ENCODE peak calls at places on chromosomes 12 and 14, in nine cellular contexts. Q is adipocyte; A is CD8-positive, alpha-beta memory T cell; I is neural progenitor cell; G is body of pancreas; Y is neuronal stem cell; D is prostate gland; W is pancreas; M is ascending aorta. F is an unnamed sample. For H3K4me1, the result is how much of the 10 kb centered on the place peaks cover.

GRCh38 chr14:75531660-75532317 is 9.5 kb downstream of the BATF start:
- DNase-seq in Q (no peak), A (no peak), I (no peak), G (no peak), Y (no peak), D (no peak), W (no peak), M (no peak), F (no peak)

GRCh38 chr14:102593841-102594170 is 1.4 kb downstream of the RCOR1 start:
- DNase-seq in Q (peak), A (no peak), I (no peak), G (no peak), Y (no peak), D (no peak), W (no peak), M (no peak), F (no peak)

GRCh38 chr12:79997115-79997805 is 62.4 kb upstream of the PPP1R12A start:
- DNase-seq in Q (peak), A (no peak), I (no peak), G (no peak), Y (no peak), D (no peak), W (no peak), M (no peak), F (no peak)

GRCh38 chr12:23253191-23253590 is 628.2 kb downstream of the ETNK1 start:
- DNase-seq in Q (no peak), A (no peak), I (no peak), G (no peak), Y (no peak), D (no peak), W (no peak), M (no peak), F (no peak)

GRCh38 chr12:93050026-93050747 is 121.1 kb upstream of the EEA1 start:
- DNase-seq in Q (peak), A (no peak), I (no peak), G (no peak), Y (no peak), D (no peak), W (no peak), M (no peak), F (no peak)

GRCh38 chr12:70598467-70599194 is 38.6 kb downstream of the PTPRB start:
- DNase-seq in Q (no peak), A (no peak), I (peak), G (peak), Y (no peak), D (no peak), W (no peak), M (no peak), F (no peak)

GRCh38 chr14:52961060-52961639 is 10.3 kb upstream of the FERMT2 start:
- DNase-seq in Q (peak), A (peak), I (peak), G (peak), Y (no peak), D (peak), W (peak), M (no peak), F (peak)

GRCh38 chr14:98136019-98136418 is 1136.0 kb downstream of the BCL11B start:
- DNase-seq in Q (no peak), A (no peak), I (no peak), G (no peak), Y (no peak), D (no peak), W (no peak), M (no peak), F (no peak)

GRCh38 chr14:55502746-55503284 is 62.4 kb upstream of the TBPL2 start:
- DNase-seq in Q (no peak), A (no peak), I (no peak), G (no peak), Y (no peak), D (no peak), W (no peak), M (no peak), F (peak)

GRCh38 chr12:42735869-42736361 is 146.4 kb upstream of the PRICKLE1 start:
- DNase-seq in Q (no peak), A (no peak), I (peak), G (peak), Y (no peak), D (peak), W (no peak), M (no peak), F (no peak)

GRCh38 chr14:102985665-102986064 is 63.2 kb downstream of the AMN start:
- DNase-seq in Q (no peak), A (no peak), I (no peak), G (no peak), Y (no peak), D (peak), W (no peak), M (no peak), F (no peak)

GRCh38 chr14:22155582-22155981 is 433.4 kb downstream of the DAD1 start:
- DNase-seq in Q (no peak), A (no peak), I (no peak), G (no peak), Y (no peak), D (no peak), W (no peak), M (no peak), F (no peak)

GRCh38 chr14:102500190-102500661 is 9.3 kb downstream of the ANKRD9 start:
- DNase-seq in Q (no peak), A (no peak), I (no peak), G (no peak), Y (no peak), D (peak), W (no peak), M (peak), F (peak)

GRCh38 chr12:32533971-32534590 is 134.7 kb downstream of the FGD4 start:
- DNase-seq in Q (peak), A (no peak), I (peak), G (peak), Y (no peak), D (peak), W (peak), M (no peak), F (peak)

GRCh38 chr12:132071837-132072384 is 72.2 kb downstream of the DDX51 start:
- DNase-seq in Q (no peak), A (no peak), I (no peak), G (no peak), Y (no peak), D (no peak), W (no peak), M (no peak), F (no peak)

GRCh38 chr12:6701078-6701768 is 608 bp upstream of the PIANP start:
- DNase-seq in Q (peak), A (no peak), I (no peak), G (no peak), Y (peak), D (no peak), W (no peak), M (no peak), F (no peak)

GRCh38 chr12:6336859-6337744 is 4.8 kb downstream of the TNFRSF1A start:
- DNase-seq in Q (no peak), A (peak), I (no peak), G (no peak), Y (no peak), D (no peak), W (no peak), M (no peak), F (peak)

GRCh38 chr12:120367924-120368788 is 808 bp downstream of the MSI1 start:
- DNase-seq in Q (peak), A (no peak), I (peak), G (peak), Y (no peak), D (no peak), W (peak), M (no peak), F (peak)

GRCh38 chr12:123942277-123942653 is 30.4 kb downstream of the CCDC92 start:
- DNase-seq in Q (peak), A (no peak), I (no peak), G (no peak), Y (no peak), D (no peak), W (no peak), M (no peak), F (no peak)

GRCh38 chr14:95026851-95027463 is 130.4 kb downstream of the DICER1 start:
- DNase-seq in Q (no peak), A (no peak), I (no peak), G (no peak), Y (no peak), D (no peak), W (no peak), M (no peak), F (no peak)

GRCh38 chr12:104768033-104768432 is 190.1 kb downstream of the SLC41A2 start:
- DNase-seq in Q (no peak), A (no peak), I (no peak), G (no peak), Y (no peak), D (no peak), W (no peak), M (no peak), F (no peak)

GRCh38 chr12:12736759-12737676 is 19.9 kb downstream of the CDKN1B start:
- DNase-seq in Q (peak), A (peak), I (peak), G (peak), Y (no peak), D (no peak), W (no peak), M (no peak), F (peak)

GRCh38 chr12:113161415-113162016 is 12.0 kb downstream of the CFAP73 start:
- DNase-seq in Q (no peak), A (no peak), I (peak), G (no peak), Y (peak), D (no peak), W (no peak), M (no peak), F (no peak)

GRCh38 chr14:93114068-93114710 is 1.5 kb downstream of the ITPK1 start:
- DNase-seq in Q (peak), A (no peak), I (peak), G (peak), Y (peak), D (no peak), W (no peak), M (no peak), F (no peak)

GRCh38 chr14:69711471-69712216 is 55.3 kb upstream of the SRSF5 start:
- DNase-seq in Q (no peak), A (no peak), I (no peak), G (peak), Y (no peak), D (no peak), W (no peak), M (no peak), F (peak)

GRCh38 chr14:31510222-31510621 is 22.4 kb upstream of the GPR33 start:
- DNase-seq in Q (peak), A (no peak), I (no peak), G (no peak), Y (no peak), D (no peak), W (no peak), M (no peak), F (no peak)

GRCh38 chr12:54042970-54043744 is 10.3 kb downstream of the HOXC5 start:
- DNase-seq in Q (no peak), A (no peak), I (no peak), G (no peak), Y (no peak), D (no peak), W (no peak), M (no peak), F (no peak)

GRCh38 chr14:43014338-43014737 is 1407.7 kb downstream of the LRFN5 start:
- DNase-seq in Q (no peak), A (no peak), I (no peak), G (no peak), Y (no peak), D (no peak), W (no peak), M (no peak), F (no peak)

GRCh38 chr12:75589801-75590200 is 78.4 kb upstream of the KRR1 start:
- DNase-seq in Q (no peak), A (no peak), I (no peak), G (no peak), Y (no peak), D (no peak), W (no peak), M (no peak), F (no peak)

GRCh38 chr12:89243786-89244185 is 108.5 kb downstream of the DUSP6 start:
- DNase-seq in Q (no peak), A (no peak), I (no peak), G (no peak), Y (no peak), D (no peak), W (no peak), M (no peak), F (no peak)

GRCh38 chr14:52313903-52314481 is at the start of gene PTGER2:
- DNase-seq in Q (peak), A (peak), I (peak), G (peak), Y (peak), D (peak), W (peak), M (peak), F (peak)

GRCh38 chr12:51913071-51914033 is 6.0 kb downstream of the ACVRL1 start:
- DNase-seq in Q (no peak), A (no peak), I (no peak), G (no peak), Y (no peak), D (no peak), W (no peak), M (no peak), F (no peak)

GRCh38 chr14:60723218-60724079 is 702 bp downstream of the SIX4 start:
- DNase-seq in Q (peak), A (peak), I (peak), G (peak), Y (peak), D (peak), W (peak), M (no peak), F (peak)

GRCh38 chr14:36268957-36269734 is 51.3 kb downstream of the MBIP start:
- DNase-seq in Q (no peak), A (no peak), I (peak), G (no peak), Y (peak), D (no peak), W (no peak), M (no peak), F (no peak)

GRCh38 chr12:108837239-108837638 is 20.1 kb downstream of the SSH1 start:
- DNase-seq in Q (no peak), A (no peak), I (no peak), G (no peak), Y (no peak), D (no peak), W (no peak), M (no peak), F (no peak)
- H3K4me1 ChIP-seq in Q (half or more), A (under half), I (under half), G (half or more), Y (under half), D (under half), W (under half), M (half or more), F (under half)

DNA sequence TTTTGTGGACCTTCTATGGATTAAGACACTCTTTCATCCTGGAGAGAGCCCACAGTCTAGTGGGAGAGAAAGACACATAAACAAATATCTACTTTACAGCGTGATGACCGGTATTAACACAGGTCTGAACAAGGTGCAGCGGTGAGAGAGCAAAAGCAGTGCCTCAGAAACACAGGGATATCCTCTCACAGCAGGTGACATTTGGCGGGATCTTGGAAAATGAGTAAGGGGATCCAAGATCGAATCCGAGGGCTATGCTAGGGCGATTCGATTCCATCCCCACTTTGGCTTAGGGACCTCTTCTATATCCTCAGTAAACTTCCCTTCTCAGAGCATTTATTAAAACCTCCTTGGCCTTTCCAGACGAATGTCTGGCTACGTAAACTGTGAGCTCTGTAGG is 690 bp downstream of the ATP6V1D start:
- DNase-seq in Q (peak), A (no peak), I (peak), G (no peak), Y (peak), D (no peak), W (no peak), M (no peak), F (no peak)
- H3K4me1 ChIP-seq in Q (half or more), A (under half), I (under half), G (under half), Y (under half), D (under half), W (under half), M (under half), F (under half)

GRCh38 chr14:81436296-81437138 is 36.4 kb upstream of the STON2 start:
- DNase-seq in Q (peak), A (peak), I (peak), G (peak), Y (peak), D (peak), W (peak), M (no peak), F (peak)
- H3K4me1 ChIP-seq in Q (under half), A (under half), I (under half), G (under half), Y (under half), D (under half), W (under half), M (under half), F (under half)

DNA sequence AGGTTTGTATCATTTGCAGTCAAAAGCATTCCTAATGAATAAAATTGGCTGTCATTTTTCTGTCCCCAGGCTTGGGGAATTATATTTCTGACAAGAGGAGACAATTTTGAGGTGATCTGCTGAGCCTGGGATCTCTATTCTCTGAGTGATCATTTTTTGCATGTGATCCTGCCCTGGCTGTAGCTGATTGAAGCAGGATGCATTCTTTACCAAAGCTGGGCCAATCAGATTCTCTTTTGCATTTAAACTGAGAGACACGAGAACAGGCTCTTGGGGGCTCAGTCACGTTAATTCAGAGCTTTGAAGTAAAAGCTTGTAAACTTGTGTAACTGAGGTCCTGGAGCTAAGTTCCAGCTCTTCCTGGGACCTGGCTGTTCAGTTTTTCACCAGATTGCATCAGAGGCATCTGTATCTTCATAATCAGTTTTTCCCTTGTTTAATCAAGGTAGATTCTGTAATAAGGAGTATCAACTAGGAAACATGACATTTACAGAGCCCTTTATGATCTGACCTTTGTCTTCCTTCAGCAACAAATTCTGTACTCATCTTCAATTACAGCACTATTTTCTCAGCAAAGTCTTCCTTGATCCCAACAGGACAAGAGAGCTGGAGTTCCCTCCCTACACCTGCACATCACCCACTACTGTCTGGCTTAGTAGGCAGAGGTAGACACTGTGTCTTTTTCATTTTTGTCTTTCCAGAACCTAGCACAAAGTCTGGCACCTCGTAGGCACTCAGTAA is 35.0 kb upstream of the MANSC4 start:
- DNase-seq in Q (peak), A (no peak), I (no peak), G (no peak), Y (no peak), D (no peak), W (no peak), M (no peak), F (no peak)
- H3K4me1 ChIP-seq in Q (under half), A (under half), I (under half), G (under half), Y (under half), D (under half), W (under half), M (under half), F (under half)

DNA sequence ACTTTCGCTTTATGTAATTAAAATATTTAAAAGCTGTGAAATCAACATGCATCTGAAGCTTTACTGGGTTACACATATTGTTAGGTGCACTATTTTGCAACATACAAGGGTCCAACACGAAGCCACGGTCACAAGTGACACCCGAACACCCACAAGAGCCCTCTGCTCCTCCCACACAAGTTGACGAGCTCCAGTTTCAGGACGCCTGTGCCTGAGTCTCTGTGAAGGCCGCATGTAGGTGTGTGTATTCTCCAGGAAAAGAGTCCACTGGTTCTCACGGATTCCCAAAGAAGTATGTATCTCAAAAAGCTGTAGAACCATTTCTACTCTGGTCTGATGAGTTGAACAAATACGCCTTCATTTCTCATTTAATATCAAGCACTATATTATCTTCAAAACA is 12.0 kb downstream of the SLC15A4 start:
- DNase-seq in Q (no peak), A (no peak), I (no peak), G (peak), Y (no peak), D (no peak), W (no peak), M (no peak), F (no peak)
- H3K4me1 ChIP-seq in Q (half or more), A (under half), I (under half), G (under half), Y (under half), D (under half), W (under half), M (half or more), F (under half)

GRCh38 chr14:64719601-64720000 is 15.4 kb downstream of the PLEKHG3 start:
- DNase-seq in Q (no peak), A (no peak), I (no peak), G (no peak), Y (no peak), D (no peak), W (no peak), M (no peak), F (no peak)

GRCh38 chr14:64722842-64723447 is 18.7 kb downstream of the PLEKHG3 start:
- DNase-seq in Q (no peak), A (no peak), I (no peak), G (peak), Y (no peak), D (no peak), W (no peak), M (no peak), F (no peak)

GRCh38 chr14:64721899-64722298 is 17.7 kb downstream of the PLEKHG3 start:
- DNase-seq in Q (no peak), A (no peak), I (no peak), G (no peak), Y (no peak), D (no peak), W (no peak), M (no peak), F (no peak)

GRCh38 chr14:64720190-64720589 is 16.0 kb downstream of the PLEKHG3 start:
- DNase-seq in Q (no peak), A (no peak), I (no peak), G (peak), Y (no peak), D (no peak), W (peak), M (peak), F (peak)

GRCh38 chr14:64721391-64721791 is 17.2 kb downstream of the PLEKHG3 start:
- DNase-seq in Q (peak), A (no peak), I (no peak), G (peak), Y (no peak), D (no peak), W (peak), M (peak), F (peak)
- H3K4me1 ChIP-seq in Q (under half), A (half or more), I (half or more), G (half or more), Y (half or more), D (under half), W (half or more), M (half or more), F (half or more)